ENCODE peak calls at places on chromosomes 2 and 18, in five cellular contexts. Z, Y, A, M and Q are unnamed samples.

GRCh38 chr2:212640428-212640827 is 101.8 kb upstream of the ERBB4 start:
- DNase-seq in Z (no peak), Y (no peak), A (no peak), M (no peak), Q (no peak)

GRCh38 chr2:65527451-65528240 is 95.2 kb upstream of the SPRED2 start:
- DNase-seq in Z (peak), Y (no peak), A (no peak), M (no peak), Q (peak)

GRCh38 chr2:47002480-47003381 is 87.1 kb upstream of the MCFD2 start:
- DNase-seq in Z (no peak), Y (no peak), A (no peak), M (peak), Q (no peak)

GRCh38 chr18:75041586-75041985 is 167.4 kb downstream of the PTGR3 start:
- DNase-seq in Z (no peak), Y (peak), A (no peak), M (no peak), Q (no peak)

GRCh38 chr2:29228276-29228675 is 113.1 kb downstream of the CLIP4 start:
- DNase-seq in Z (no peak), Y (peak), A (no peak), M (peak), Q (no peak)

GRCh38 chr2:118044849-118045248 is 31.0 kb upstream of the CCDC93 start:
- DNase-seq in Z (no peak), Y (no peak), A (no peak), M (no peak), Q (no peak)

GRCh38 chr2:50395510-50396300 is 636.2 kb downstream of the NRXN1 start:
- DNase-seq in Z (no peak), Y (no peak), A (no peak), M (no peak), Q (no peak)

GRCh38 chr2:1227289-1227900 is 185.9 kb upstream of the TPO start:
- DNase-seq in Z (no peak), Y (no peak), A (no peak), M (no peak), Q (no peak)

GRCh38 chr2:88967844-88968243 is 276.4 kb downstream of the RPIA start:
- DNase-seq in Z (peak), Y (no peak), A (no peak), M (no peak), Q (no peak)

GRCh38 chr2:204453730-204454167 is 91.5 kb upstream of the PARD3B start:
- DNase-seq in Z (no peak), Y (no peak), A (no peak), M (peak), Q (no peak)

GRCh38 chr2:178109813-178110212 is 2.4 kb upstream of the RBM45 start:
- DNase-seq in Z (peak), Y (peak), A (no peak), M (peak), Q (peak)

GRCh38 chr2:237624565-237624964 is 2.8 kb upstream of the LRRFIP1 start:
- DNase-seq in Z (no peak), Y (no peak), A (no peak), M (no peak), Q (no peak)

GRCh38 chr18:48810805-48811204 is 140.0 kb downstream of the SMAD7 start:
- DNase-seq in Z (no peak), Y (peak), A (no peak), M (no peak), Q (no peak)

GRCh38 chr18:36772339-36772738 is 56.5 kb downstream of the TPGS2 start:
- DNase-seq in Z (no peak), Y (peak), A (no peak), M (no peak), Q (no peak)

GRCh38 chr2:425947-426346 is 138.1 kb upstream of the ALKAL2 start:
- DNase-seq in Z (no peak), Y (no peak), A (no peak), M (no peak), Q (no peak)

GRCh38 chr2:188319845-188320244 is 28.2 kb downstream of the GULP1 start:
- DNase-seq in Z (peak), Y (no peak), A (no peak), M (no peak), Q (no peak)

GRCh38 chr2:5689790-5690189 is 2.4 kb upstream of the SOX11 start:
- DNase-seq in Z (no peak), Y (no peak), A (no peak), M (no peak), Q (no peak)

GRCh38 chr2:227010433-227010832 is 153.6 kb downstream of the COL4A4 start:
- DNase-seq in Z (no peak), Y (peak), A (no peak), M (no peak), Q (no peak)

GRCh38 chr2:210606001-210606400 is 49.6 kb downstream of the CPS1 start:
- DNase-seq in Z (no peak), Y (peak), A (no peak), M (no peak), Q (no peak)

GRCh38 chr2:196696423-196697073 is 57.0 kb downstream of the CCDC150 start:
- DNase-seq in Z (peak), Y (peak), A (no peak), M (no peak), Q (peak)

GRCh38 chr18:28087173-28087563 is 89.8 kb downstream of the CDH2 start:
- DNase-seq in Z (peak), Y (no peak), A (no peak), M (peak), Q (no peak)

GRCh38 chr18:68564961-68565360 is 149.9 kb downstream of the TMX3 start:
- DNase-seq in Z (no peak), Y (no peak), A (no peak), M (no peak), Q (no peak)

GRCh38 chr18:74412106-74412880 is 44.8 kb downstream of the DIPK1C start:
- DNase-seq in Z (no peak), Y (no peak), A (no peak), M (no peak), Q (no peak)

GRCh38 chr18:9594782-9595181 is 19.6 kb downstream of the PPP4R1 start:
- DNase-seq in Z (no peak), Y (peak), A (no peak), M (no peak), Q (no peak)

GRCh38 chr18:23547806-23548205 is 38.5 kb downstream of the NPC1 start:
- DNase-seq in Z (peak), Y (no peak), A (no peak), M (no peak), Q (no peak)

GRCh38 chr2:65350714-65351113 is 81.7 kb downstream of the SPRED2 start:
- DNase-seq in Z (no peak), Y (no peak), A (no peak), M (no peak), Q (peak)

GRCh38 chr2:134774786-134775641 is 56.2 kb upstream of the TMEM163 start:
- DNase-seq in Z (no peak), Y (no peak), A (no peak), M (peak), Q (no peak)

GRCh38 chr2:8203354-8203753 is 478.5 kb upstream of the ID2 start:
- DNase-seq in Z (no peak), Y (no peak), A (no peak), M (peak), Q (no peak)

GRCh38 chr2:98505311-98505808 is 60.7 kb downstream of the INPP4A start:
- DNase-seq in Z (no peak), Y (no peak), A (no peak), M (no peak), Q (no peak)

GRCh38 chr2:28401-28975 is 17.8 kb downstream of the FAM110C start:
- DNase-seq in Z (no peak), Y (no peak), A (no peak), M (no peak), Q (no peak)

GRCh38 chr18:44789704-44790103 is 109.0 kb downstream of the SETBP1 start:
- DNase-seq in Z (peak), Y (no peak), A (no peak), M (peak), Q (no peak)

GRCh38 chr2:56288863-56289580 is 105.2 kb downstream of the CCDC85A start:
- DNase-seq in Z (no peak), Y (no peak), A (no peak), M (no peak), Q (no peak)

GRCh38 chr2:137886432-137886831 is 77.8 kb upstream of the HNMT start:
- DNase-seq in Z (peak), Y (no peak), A (no peak), M (no peak), Q (no peak)

GRCh38 chr18:13159579-13159978 is 59.0 kb upstream of the LDLRAD4 start:
- DNase-seq in Z (peak), Y (peak), A (no peak), M (peak), Q (peak)

GRCh38 chr2:185979546-185980071 is 241.0 kb downstream of the FSIP2 start:
- DNase-seq in Z (peak), Y (no peak), A (no peak), M (no peak), Q (no peak)

GRCh38 chr2:185984670-185985069 is 246.1 kb downstream of the FSIP2 start:
- DNase-seq in Z (no peak), Y (no peak), A (no peak), M (no peak), Q (no peak)

GRCh38 chr2:185978634-185979405 is 240.2 kb downstream of the FSIP2 start:
- DNase-seq in Z (no peak), Y (peak), A (no peak), M (peak), Q (no peak)

GRCh38 chr2:185980944-185981343 is 242.3 kb downstream of the FSIP2 start:
- DNase-seq in Z (no peak), Y (no peak), A (no peak), M (no peak), Q (no peak)
- TF ChIP-seq MXI1 in Z (no peak), Y (no peak), A (no peak), M (no peak), Q (no peak)

GRCh38 chr18:5057348-5058012 is 139.6 kb downstream of the AKAIN1 start:
- DNase-seq in Z (peak), Y (peak), A (peak), M (peak), Q (peak)
- TF ChIP-seq MXI1 in Z (no peak), Y (no peak), A (no peak), M (no peak), Q (no peak)

DNA sequence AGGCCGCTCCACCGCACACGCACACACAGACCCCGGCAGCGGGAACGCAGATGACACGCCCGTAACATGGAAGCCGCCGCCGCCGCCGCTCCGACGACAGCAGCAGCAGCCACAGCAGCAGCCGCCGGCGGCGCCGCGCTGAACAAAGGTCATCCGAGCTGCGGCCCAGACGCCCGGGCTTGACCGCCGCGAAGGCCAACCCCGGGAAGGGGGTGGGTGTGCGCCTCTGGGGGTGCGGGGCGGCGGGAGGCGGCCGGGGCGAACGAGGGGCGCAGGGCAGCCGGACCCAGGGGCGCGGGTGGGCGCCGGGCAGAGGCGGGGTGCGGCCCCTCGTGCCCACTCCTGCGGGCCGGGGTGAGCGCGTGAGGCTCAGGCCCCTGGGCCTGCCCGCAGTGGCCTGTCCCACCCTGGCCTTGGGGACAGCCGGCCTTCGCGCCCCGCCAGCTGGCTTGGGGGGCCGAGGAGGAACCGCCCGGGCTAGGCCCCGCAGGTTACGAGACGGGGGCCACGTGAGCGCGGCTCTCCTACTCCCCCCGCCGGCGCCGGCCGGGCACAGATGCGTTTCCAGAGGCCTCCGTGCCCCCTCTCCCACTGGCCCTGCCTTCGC is 1.0 kb upstream of the ZNF532 start:
- DNase-seq in Z (no peak), Y (peak), A (no peak), M (peak), Q (no peak)
- TF ChIP-seq MXI1 in Z (no peak), Y (no peak), A (no peak), M (no peak), Q (no peak)

GRCh38 chr18:79941473-79942119 is 9.9 kb downstream of the SLC66A2 start:
- DNase-seq in Z (no peak), Y (no peak), A (no peak), M (no peak), Q (no peak)

GRCh38 chr18:79943608-79944125 is 7.8 kb downstream of the SLC66A2 start:
- DNase-seq in Z (no peak), Y (no peak), A (no peak), M (no peak), Q (no peak)

GRCh38 chr18:79940814-79941472 is 10.5 kb downstream of the SLC66A2 start:
- DNase-seq in Z (no peak), Y (no peak), A (no peak), M (no peak), Q (no peak)

GRCh38 chr18:79942786-79943607 is 8.5 kb downstream of the SLC66A2 start:
- DNase-seq in Z (no peak), Y (no peak), A (no peak), M (no peak), Q (no peak)

GRCh38 chr18:79942211-79942610 is 9.2 kb downstream of the SLC66A2 start:
- DNase-seq in Z (no peak), Y (no peak), A (no peak), M (no peak), Q (no peak)
- TF ChIP-seq MXI1 in Z (no peak), Y (no peak), A (no peak), M (no peak), Q (no peak)

GRCh38 chr2:3036432-3037125 is 341.0 kb downstream of the EIPR1 start:
- DNase-seq in Z (no peak), Y (no peak), A (no peak), M (no peak), Q (no peak)
- TF ChIP-seq MXI1 in Z (no peak), Y (no peak), A (no peak), M (no peak), Q (no peak)

DNA sequence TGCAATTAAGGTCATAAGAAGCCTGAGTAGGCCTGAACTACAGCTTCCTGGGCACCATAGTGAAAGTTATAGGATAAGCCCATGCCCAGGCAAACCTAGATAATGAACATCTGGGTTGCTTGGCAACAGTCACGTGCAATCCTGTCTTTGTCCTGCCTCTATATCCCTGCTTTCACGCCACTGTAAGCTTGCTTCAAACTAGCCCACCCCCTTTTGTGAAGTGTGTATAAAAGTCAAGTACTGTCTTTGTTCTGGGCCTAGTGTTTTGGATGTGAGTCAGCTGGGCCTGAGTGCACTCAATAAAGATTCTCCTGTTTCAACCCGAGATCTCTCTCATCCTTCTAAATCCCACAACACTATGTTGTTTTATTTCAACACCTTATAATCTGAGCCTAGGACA is 927.9 kb downstream of the SUCLG1 start:
- DNase-seq in Z (no peak), Y (no peak), A (no peak), M (no peak), Q (no peak)
- TF ChIP-seq MXI1 in Z (no peak), Y (no peak), A (no peak), M (no peak), Q (no peak)

DNA sequence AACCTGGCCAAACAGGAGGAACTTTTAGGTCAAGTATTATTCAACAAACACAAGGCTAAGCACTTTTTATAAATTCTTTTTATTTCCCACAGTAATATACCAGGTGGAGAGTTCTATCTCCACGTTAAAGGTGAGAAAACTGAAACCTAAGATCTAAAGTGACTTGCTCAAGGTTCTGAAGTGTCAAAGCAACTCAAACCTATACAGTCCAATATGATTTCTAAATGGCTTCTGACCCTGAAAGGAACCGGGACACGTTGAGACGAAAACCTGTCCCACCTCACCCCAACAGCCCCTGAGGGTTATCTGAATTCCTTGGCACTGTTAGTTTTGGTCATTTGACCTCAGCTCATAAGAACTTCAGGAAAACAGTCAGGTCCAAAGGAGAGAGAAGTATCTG is 814.5 kb upstream of the LRATD1 start:
- DNase-seq in Z (no peak), Y (no peak), A (no peak), M (no peak), Q (no peak)
- TF ChIP-seq MXI1 in Z (no peak), Y (no peak), A (no peak), M (no peak), Q (no peak)

DNA sequence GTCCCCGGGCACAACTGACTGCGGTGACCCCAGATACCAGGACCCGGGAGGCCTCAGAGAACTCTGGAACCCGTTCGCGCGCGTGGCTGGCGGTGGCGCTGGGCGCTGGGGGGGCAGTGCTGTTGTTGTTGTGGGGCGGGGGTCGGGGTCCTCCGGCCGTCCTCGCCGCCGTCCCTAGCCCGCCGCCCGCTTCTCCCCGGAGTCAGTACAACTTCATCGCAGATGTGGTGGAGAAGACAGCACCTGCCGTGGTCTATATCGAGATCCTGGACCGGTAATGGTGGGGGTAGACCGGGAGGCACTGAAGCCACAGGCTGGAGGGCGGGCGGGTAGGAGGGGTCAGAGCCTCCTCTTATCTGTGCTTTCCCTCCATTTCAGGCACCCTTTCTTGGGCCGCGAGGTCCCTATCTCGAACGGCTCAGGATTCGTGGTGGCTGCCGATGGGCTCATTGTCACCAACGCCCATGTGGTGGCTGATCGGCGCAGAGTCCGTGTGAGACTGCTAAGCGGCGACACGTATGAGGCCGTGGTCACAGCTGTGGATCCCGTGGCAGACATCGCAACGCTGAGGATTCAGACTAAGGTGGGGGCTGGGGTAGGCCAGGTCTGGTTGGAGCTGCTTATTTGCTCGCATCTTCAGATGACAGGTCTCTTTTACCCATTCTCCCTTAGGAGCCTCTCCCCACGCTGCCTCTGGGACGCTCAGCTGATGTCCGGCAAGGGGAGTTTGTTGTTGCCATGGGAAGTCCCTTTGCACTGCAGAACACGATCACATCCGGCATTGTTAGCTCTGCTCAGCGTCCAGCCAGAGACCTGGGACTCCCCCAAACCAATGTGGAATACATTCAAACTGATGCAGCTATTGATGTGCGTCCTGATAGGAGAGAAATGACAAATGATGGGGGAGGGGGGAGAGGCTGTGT is 767 bp downstream of the HTRA2 start:
- DNase-seq in Z (no peak), Y (peak), A (peak), M (peak), Q (peak)
- TF ChIP-seq MXI1 in Z (no peak), Y (peak), A (peak), M (peak), Q (peak)

GRCh38 chr2:215594766-215595165 is 158.9 kb upstream of the FN1 start:
- DNase-seq in Z (no peak), Y (peak), A (no peak), M (no peak), Q (no peak)
- TF ChIP-seq MXI1 in Z (no peak), Y (no peak), A (no peak), M (no peak), Q (no peak)

GRCh38 chr2:235618039-235618438 is 124.2 kb downstream of the AGAP1 start:
- DNase-seq in Z (no peak), Y (peak), A (no peak), M (no peak), Q (no peak)
- TF ChIP-seq MXI1 in Z (no peak), Y (no peak), A (no peak), M (no peak), Q (no peak)